ENCODE peak calls at places on chromosomes 11 and 22, in five cellular contexts. F is CD8-positive, alpha-beta T cell; X is upper lobe of right lung; T is H1; E is IMR-90. L is an unnamed sample.

GRCh38 chr11:93704237-93704636 is 37.1 kb downstream of the TAF1D start:
- DNase-seq in E (no peak), F (no peak), X (no peak), T (no peak), L (no peak)

GRCh38 chr11:108887436-108888238 is 222.8 kb downstream of the DDX10 start:
- DNase-seq in T (no peak), X (no peak), F (no peak), E (no peak), L (no peak)

GRCh38 chr11:34565417-34566208 is 52.0 kb upstream of the ELF5 start:
- DNase-seq in F (no peak), X (no peak), E (no peak), T (peak), L (no peak)

GRCh38 chr11:98036810-98037209 is 983.9 kb upstream of the CNTN5 start:
- DNase-seq in X (no peak), T (no peak), F (no peak), E (no peak), L (no peak)

GRCh38 chr11:11786234-11786633 is 55.5 kb upstream of the USP47 start:
- DNase-seq in F (no peak), T (no peak), X (no peak), E (no peak), L (no peak)

GRCh38 chr22:20429254-20430100 is 8.1 kb downstream of the SCARF2 start:
- DNase-seq in E (no peak), X (peak), F (peak), T (no peak), L (peak)

GRCh38 chr22:48900626-48901025 is 927.0 kb downstream of the BRD1 start:
- DNase-seq in X (peak), T (no peak), F (no peak), E (no peak), L (no peak)

GRCh38 chr22:29784451-29785361 is 17.5 kb downstream of the UQCR10 start:
- DNase-seq in T (no peak), F (no peak), X (no peak), E (peak), L (no peak)

GRCh38 chr22:36746571-36746970 is 29.3 kb downstream of the IFT27 start:
- DNase-seq in F (no peak), X (peak), T (no peak), E (no peak), L (no peak)

GRCh38 chr11:20873054-20873453 is 203.7 kb downstream of the NELL1 start:
- DNase-seq in T (peak), E (no peak), X (no peak), F (no peak), L (no peak)

GRCh38 chr22:31944700-31945477 is 554 bp downstream of the YWHAH start:
- DNase-seq in T (no peak), F (peak), X (peak), E (no peak), L (no peak)

GRCh38 chr11:70616317-70616716 is 218.0 kb downstream of the CTTN start:
- DNase-seq in T (no peak), F (no peak), X (no peak), E (no peak), L (no peak)

GRCh38 chr11:120547871-120548681 is 36.5 kb downstream of the GRIK4 start:
- DNase-seq in F (no peak), T (no peak), X (peak), E (peak), L (peak)

GRCh38 chr11:110892741-110893285 is 180.6 kb upstream of the ARHGAP20 start:
- DNase-seq in T (no peak), E (peak), X (no peak), F (no peak), L (no peak)

GRCh38 chr11:61911124-61911700 is 6.2 kb downstream of the RAB3IL1 start:
- DNase-seq in T (no peak), F (no peak), E (no peak), X (no peak), L (peak)

GRCh38 chr11:116364357-116364756 is 408.4 kb downstream of the BUD13 start:
- DNase-seq in X (no peak), T (no peak), F (no peak), E (no peak), L (no peak)

GRCh38 chr11:116360542-116360941 is 412.2 kb downstream of the BUD13 start:
- DNase-seq in X (no peak), E (no peak), F (no peak), T (no peak), L (no peak)

GRCh38 chr11:116371146-116371545 is 401.6 kb downstream of the BUD13 start:
- DNase-seq in X (no peak), E (no peak), F (no peak), T (no peak), L (no peak)

GRCh38 chr11:116366980-116367640 is 405.7 kb downstream of the BUD13 start:
- DNase-seq in T (peak), F (no peak), E (no peak), X (no peak), L (no peak)

GRCh38 chr11:116366451-116366850 is 406.3 kb downstream of the BUD13 start:
- DNase-seq in F (no peak), E (no peak), T (no peak), X (no peak), L (no peak)
- H3K4me3 ChIP-seq in F (no peak), E (no peak), T (no peak), X (no peak), L (no peak)

DNA sequence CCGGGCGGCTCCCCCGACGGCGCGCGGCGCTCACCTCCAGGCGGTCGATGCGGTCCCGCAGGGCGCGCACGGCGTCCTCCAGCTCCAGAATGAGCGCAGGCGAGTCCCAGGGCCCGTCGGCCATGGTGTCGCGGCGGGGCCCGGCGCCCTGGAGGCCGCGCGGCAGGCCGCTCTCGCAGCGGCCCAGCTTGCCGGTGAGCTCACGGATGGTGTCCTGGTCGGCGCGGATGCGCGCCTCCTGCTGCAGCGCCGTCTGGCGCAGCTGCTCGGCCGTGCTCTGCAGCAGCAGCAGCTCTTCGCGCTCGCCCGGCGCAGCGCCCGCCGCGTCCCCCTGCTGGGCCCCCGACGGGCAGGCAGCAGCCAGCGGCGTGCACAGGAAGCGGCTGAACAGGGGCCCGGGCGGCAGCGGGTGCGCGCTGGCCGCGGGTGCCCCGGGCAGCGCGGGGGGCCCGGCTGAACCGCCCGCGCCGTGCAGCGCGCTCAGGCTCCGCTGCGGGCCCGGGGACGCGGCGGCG is 570 bp downstream of the NPTXR start:
- DNase-seq in X (peak), T (peak), E (peak), F (peak), L (no peak)
- H3K4me3 ChIP-seq in X (peak), T (peak), E (peak), F (peak), L (peak)

DNA sequence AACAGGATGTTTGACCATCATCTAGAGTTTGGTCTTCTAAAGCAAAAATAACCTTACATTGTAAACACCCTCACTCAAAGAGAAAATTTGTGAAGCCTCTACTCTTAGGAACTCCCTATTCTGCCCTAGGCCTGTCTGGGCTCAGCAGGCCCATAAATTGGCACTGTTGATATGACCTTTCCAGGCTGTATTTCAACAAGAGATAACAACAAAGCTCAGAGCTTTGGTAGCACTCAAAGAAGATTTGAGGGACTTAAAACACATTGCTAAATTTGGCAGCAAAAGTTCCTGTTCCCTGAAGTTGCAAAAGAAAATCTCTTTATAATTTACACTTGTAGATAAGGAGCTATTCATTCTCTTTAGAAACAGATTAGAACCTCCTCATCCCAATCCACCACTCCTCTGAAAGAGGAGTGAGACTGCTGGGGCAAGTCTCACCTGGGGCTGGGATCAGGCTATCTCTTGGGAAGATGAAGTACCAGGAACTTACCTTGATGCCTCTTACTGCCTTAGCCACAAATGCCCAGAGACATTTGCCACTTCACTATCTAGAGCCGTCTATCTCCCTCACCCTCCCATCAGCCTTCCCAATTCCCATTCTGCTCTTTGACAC is 110.4 kb upstream of the AKIP1 start:
- DNase-seq in T (no peak), F (no peak), X (no peak), E (no peak), L (no peak)
- H3K4me3 ChIP-seq in T (no peak), F (no peak), X (no peak), E (no peak), L (no peak)

GRCh38 chr11:4094348-4095291 is at the start of gene RRM1:
- DNase-seq in T (peak), F (peak), E (peak), X (peak), L (peak)

GRCh38 chr11:4095509-4096230 is 1.1 kb downstream of the RRM1 start:
- DNase-seq in F (no peak), X (no peak), T (no peak), E (peak), L (no peak)

GRCh38 chr11:4093519-4094347 is 866 bp upstream of the RRM1 start:
- DNase-seq in X (no peak), E (no peak), T (no peak), F (no peak), L (no peak)

GRCh38 chr11:4102711-4103110 is 8.1 kb downstream of the RRM1 start:
- DNase-seq in E (no peak), T (no peak), F (no peak), X (no peak), L (no peak)

DNA sequence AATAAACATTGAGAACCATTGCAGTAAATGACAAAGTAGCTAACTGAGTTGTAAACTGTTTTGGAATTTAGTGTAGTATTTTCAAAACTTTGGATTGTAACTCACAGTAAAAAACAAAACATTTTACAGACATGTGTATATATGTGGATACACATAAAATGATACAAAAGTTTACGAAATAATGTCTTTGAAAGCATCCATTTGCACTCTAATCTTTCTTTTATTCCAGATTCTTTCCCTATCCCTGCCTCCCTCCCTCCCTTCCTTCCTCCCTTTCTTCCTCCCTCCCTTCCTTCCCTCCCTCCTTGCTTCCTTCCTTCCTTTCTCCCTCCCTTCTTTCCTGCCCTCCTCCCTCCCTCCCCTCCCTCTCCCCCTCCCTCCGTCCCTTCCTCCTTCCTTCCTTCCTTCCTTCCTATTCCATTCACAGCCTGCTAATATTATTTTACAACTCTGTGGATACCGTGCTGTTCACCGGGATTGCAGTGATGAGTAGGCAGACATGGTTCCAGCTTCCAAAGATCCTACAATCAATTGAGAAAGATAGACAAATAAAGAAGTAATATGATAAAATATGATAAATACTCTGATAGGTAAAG is 3.5 kb downstream of the RRM1 start:
- DNase-seq in F (no peak), X (no peak), E (peak), T (no peak), L (no peak)
- H3K4me3 ChIP-seq in F (no peak), X (no peak), E (no peak), T (no peak), L (no peak)

L was measured in dorsolateral prefrontal cortex.